ENCODE peak calls at places on chromosomes 2 and 18, in seven cellular contexts. One of them, this sample, is unnamed.

GRCh38 chr2:145750074-145750473 is 1230.2 kb upstream of the ZEB2 start:
- DNase-seq in RWPE1: no peak
- DNase-seq in IMR-90: no peak
- DNase-seq in cardiac muscle cell: no peak
- DNase-seq in psoas muscle: no peak
- DNase-seq in hepatocyte: no peak
- DNase-seq in substantia nigra: no peak
- DNase-seq in this sample: no peak

GRCh38 chr2:11161747-11162146 is 6.5 kb downstream of the SLC66A3 start:
- DNase-seq in RWPE1: no peak
- DNase-seq in IMR-90: no peak
- DNase-seq in cardiac muscle cell: no peak
- DNase-seq in psoas muscle: no peak
- DNase-seq in hepatocyte: no peak
- DNase-seq in substantia nigra: no peak
- DNase-seq in this sample: no peak

GRCh38 chr18:44680271-44681038 is at the start of gene SETBP1:
- DNase-seq in RWPE1: peak; percentile 52
- DNase-seq in IMR-90: peak; percentile 2
- DNase-seq in cardiac muscle cell: peak; percentile 72
- DNase-seq in psoas muscle: peak; percentile 79
- DNase-seq in hepatocyte: peak; percentile 84
- DNase-seq in substantia nigra: peak; percentile 11
- DNase-seq in this sample: peak; percentile 88

GRCh38 chr2:71069376-71069775 is 928 bp downstream of the NAGK start:
- DNase-seq in RWPE1: no peak
- DNase-seq in IMR-90: peak; percentile 56
- DNase-seq in cardiac muscle cell: no peak
- DNase-seq in psoas muscle: no peak
- DNase-seq in hepatocyte: no peak
- DNase-seq in substantia nigra: no peak
- DNase-seq in this sample: no peak

GRCh38 chr18:74496508-74497307 is 545 bp downstream of the CNDP2 start:
- DNase-seq in RWPE1: peak; percentile 58
- DNase-seq in IMR-90: peak; percentile 42
- DNase-seq in cardiac muscle cell: peak; percentile 73
- DNase-seq in psoas muscle: peak; percentile 70
- DNase-seq in hepatocyte: peak; percentile 88
- DNase-seq in substantia nigra: no peak
- DNase-seq in this sample: no peak

GRCh38 chr2:86646329-86646728 is 22.7 kb upstream of the RNF103 start:
- DNase-seq in RWPE1: no peak
- DNase-seq in IMR-90: no peak
- DNase-seq in cardiac muscle cell: no peak
- DNase-seq in psoas muscle: no peak
- DNase-seq in hepatocyte: no peak
- DNase-seq in substantia nigra: no peak
- DNase-seq in this sample: no peak

GRCh38 chr2:86566158-86566827 is 3.0 kb upstream of the CHMP3 start:
- DNase-seq in RWPE1: no peak
- DNase-seq in IMR-90: peak; percentile 15
- DNase-seq in cardiac muscle cell: peak; percentile 24
- DNase-seq in psoas muscle: no peak
- DNase-seq in hepatocyte: no peak
- DNase-seq in substantia nigra: no peak
- DNase-seq in this sample: no peak

GRCh38 chr18:74963820-74964446 is 245.0 kb downstream of the PTGR3 start:
- DNase-seq in RWPE1: peak; percentile 2
- DNase-seq in IMR-90: peak; percentile 56
- DNase-seq in cardiac muscle cell: peak; percentile 80
- DNase-seq in psoas muscle: no peak
- DNase-seq in hepatocyte: peak; percentile 43
- DNase-seq in substantia nigra: no peak
- DNase-seq in this sample: no peak

GRCh38 chr2:217932661-217933325 is 70.0 kb downstream of the TNS1 start:
- DNase-seq in RWPE1: no peak
- DNase-seq in IMR-90: no peak
- DNase-seq in cardiac muscle cell: no peak
- DNase-seq in psoas muscle: peak; percentile 33
- DNase-seq in hepatocyte: no peak
- DNase-seq in substantia nigra: no peak
- DNase-seq in this sample: no peak

GRCh38 chr2:16638941-16639340 is 26.7 kb downstream of the CYRIA start:
- DNase-seq in RWPE1: no peak
- DNase-seq in IMR-90: no peak
- DNase-seq in cardiac muscle cell: no peak
- DNase-seq in psoas muscle: no peak
- DNase-seq in hepatocyte: no peak
- DNase-seq in substantia nigra: no peak
- DNase-seq in this sample: no peak

GRCh38 chr2:120336749-120337148 is 9.2 kb upstream of the INHBB start:
- DNase-seq in RWPE1: no peak
- DNase-seq in IMR-90: no peak
- DNase-seq in cardiac muscle cell: no peak
- DNase-seq in psoas muscle: no peak
- DNase-seq in hepatocyte: no peak
- DNase-seq in substantia nigra: no peak
- DNase-seq in this sample: no peak

GRCh38 chr2:64003239-64003638 is 16.0 kb downstream of the VPS54 start:
- DNase-seq in RWPE1: no peak
- DNase-seq in IMR-90: no peak
- DNase-seq in cardiac muscle cell: no peak
- DNase-seq in psoas muscle: no peak
- DNase-seq in hepatocyte: no peak
- DNase-seq in substantia nigra: no peak
- DNase-seq in this sample: no peak

GRCh38 chr18:3340015-3340681 is 78.2 kb downstream of the MYL12B start:
- DNase-seq in RWPE1: no peak
- DNase-seq in IMR-90: peak; percentile 56
- DNase-seq in cardiac muscle cell: no peak
- DNase-seq in psoas muscle: no peak
- DNase-seq in hepatocyte: no peak
- DNase-seq in substantia nigra: no peak
- DNase-seq in this sample: no peak

GRCh38 chr18:13356032-13356431 is 137.5 kb downstream of the LDLRAD4 start:
- DNase-seq in RWPE1: no peak
- DNase-seq in IMR-90: no peak
- DNase-seq in cardiac muscle cell: no peak
- DNase-seq in psoas muscle: no peak
- DNase-seq in hepatocyte: no peak
- DNase-seq in substantia nigra: no peak
- DNase-seq in this sample: no peak

GRCh38 chr2:19371996-19372582 is 13.7 kb upstream of the OSR1 start:
- DNase-seq in RWPE1: no peak
- DNase-seq in IMR-90: no peak
- DNase-seq in cardiac muscle cell: no peak
- DNase-seq in psoas muscle: no peak
- DNase-seq in hepatocyte: no peak
- DNase-seq in substantia nigra: no peak
- DNase-seq in this sample: no peak

GRCh38 chr18:48868468-48869466 is 82.0 kb downstream of the SMAD7 start:
- DNase-seq in RWPE1: no peak
- DNase-seq in IMR-90: peak; percentile 34
- DNase-seq in cardiac muscle cell: no peak
- DNase-seq in psoas muscle: no peak
- DNase-seq in hepatocyte: peak; percentile 81
- DNase-seq in substantia nigra: no peak
- DNase-seq in this sample: no peak

GRCh38 chr2:235658371-235659174 is 164.7 kb downstream of the AGAP1 start:
- DNase-seq in RWPE1: no peak
- DNase-seq in IMR-90: no peak
- DNase-seq in cardiac muscle cell: no peak
- DNase-seq in psoas muscle: no peak
- DNase-seq in hepatocyte: no peak
- DNase-seq in substantia nigra: no peak
- DNase-seq in this sample: no peak

DNA sequence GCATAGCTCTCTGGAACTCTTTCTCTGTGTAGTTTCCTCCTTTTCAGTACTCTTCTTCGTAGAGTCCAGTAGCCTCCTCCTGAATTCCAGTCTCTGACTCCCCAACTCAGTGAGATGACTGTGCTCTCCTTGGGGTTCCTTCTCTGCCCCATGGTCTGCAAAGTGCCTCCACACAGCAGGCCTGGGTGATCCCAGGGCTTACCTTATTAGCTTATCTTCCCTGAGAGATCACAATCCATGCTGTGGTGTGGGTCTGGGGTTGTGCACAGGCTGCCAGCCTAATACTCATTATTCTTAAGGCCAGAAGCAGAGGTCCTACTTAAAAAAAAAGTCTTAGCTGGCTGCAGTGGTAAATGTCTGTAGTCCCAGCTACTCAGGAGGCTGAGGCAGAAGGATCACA is 4.6 kb upstream of the GPR39 start:
- DNase-seq in RWPE1: no peak
- DNase-seq in IMR-90: no peak
- DNase-seq in cardiac muscle cell: no peak
- DNase-seq in psoas muscle: no peak
- DNase-seq in hepatocyte: no peak
- DNase-seq in substantia nigra: no peak
- DNase-seq in this sample: no peak
- H3K27ac ChIP-seq in RWPE1: no peak overlapping the region
- H3K27ac ChIP-seq in IMR-90: no peak overlapping the region
- H3K27ac ChIP-seq in cardiac muscle cell: no peak overlapping the region
- H3K27ac ChIP-seq in psoas muscle: no peak overlapping the region
- H3K27ac ChIP-seq in hepatocyte: no peak overlapping the region
- H3K27ac ChIP-seq in substantia nigra: no peak overlapping the region
- H3K27ac ChIP-seq in this sample: no peak overlapping the region

DNA sequence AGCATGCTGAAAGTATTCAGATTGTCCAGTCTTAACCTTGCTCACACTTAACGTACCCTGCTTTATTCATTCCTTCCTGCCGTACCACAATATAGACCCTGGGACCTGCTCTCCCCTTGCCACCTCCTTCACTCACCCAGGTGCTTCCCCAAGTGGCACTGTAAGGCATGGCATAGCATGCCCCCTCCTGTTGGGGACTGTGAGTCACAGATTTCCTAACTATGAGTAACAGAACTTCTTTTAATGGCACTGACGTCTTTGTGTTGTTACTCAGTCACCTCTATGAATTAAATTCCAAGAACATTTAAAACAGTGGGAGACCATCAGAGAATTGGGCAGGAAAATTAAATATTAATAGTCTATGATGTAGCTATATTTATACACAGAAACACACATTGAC is 117.2 kb downstream of the CTNNA2 start:
- DNase-seq in RWPE1: peak; percentile 3
- DNase-seq in IMR-90: no peak
- DNase-seq in cardiac muscle cell: no peak
- DNase-seq in psoas muscle: no peak
- DNase-seq in hepatocyte: peak; percentile 14
- DNase-seq in substantia nigra: no peak
- DNase-seq in this sample: no peak
- H3K27ac ChIP-seq in RWPE1: no peak overlapping the region
- H3K27ac ChIP-seq in IMR-90: no peak overlapping the region
- H3K27ac ChIP-seq in cardiac muscle cell: no peak overlapping the region
- H3K27ac ChIP-seq in psoas muscle: no peak overlapping the region
- H3K27ac ChIP-seq in hepatocyte: peak overlapping the region; percentile 58
- H3K27ac ChIP-seq in substantia nigra: no peak overlapping the region
- H3K27ac ChIP-seq in this sample: no peak overlapping the region

GRCh38 chr2:42190191-42190590 is 21.0 kb downstream of the EML4 start:
- DNase-seq in RWPE1: no peak
- DNase-seq in IMR-90: no peak
- DNase-seq in cardiac muscle cell: no peak
- DNase-seq in psoas muscle: no peak
- DNase-seq in hepatocyte: no peak
- DNase-seq in substantia nigra: no peak
- DNase-seq in this sample: no peak

GRCh38 chr2:42186945-42187632 is 17.9 kb downstream of the EML4 start:
- DNase-seq in RWPE1: no peak
- DNase-seq in IMR-90: no peak
- DNase-seq in cardiac muscle cell: no peak
- DNase-seq in psoas muscle: no peak
- DNase-seq in hepatocyte: no peak
- DNase-seq in substantia nigra: no peak
- DNase-seq in this sample: no peak

GRCh38 chr2:42189235-42189566 is 20.0 kb downstream of the EML4 start:
- DNase-seq in RWPE1: no peak
- DNase-seq in IMR-90: no peak
- DNase-seq in cardiac muscle cell: no peak
- DNase-seq in psoas muscle: no peak
- DNase-seq in hepatocyte: no peak
- DNase-seq in substantia nigra: no peak
- DNase-seq in this sample: no peak

GRCh38 chr2:42186378-42186777 is 17.2 kb downstream of the EML4 start:
- DNase-seq in RWPE1: no peak
- DNase-seq in IMR-90: no peak
- DNase-seq in cardiac muscle cell: no peak
- DNase-seq in psoas muscle: no peak
- DNase-seq in hepatocyte: no peak
- DNase-seq in substantia nigra: no peak
- DNase-seq in this sample: no peak

DNA sequence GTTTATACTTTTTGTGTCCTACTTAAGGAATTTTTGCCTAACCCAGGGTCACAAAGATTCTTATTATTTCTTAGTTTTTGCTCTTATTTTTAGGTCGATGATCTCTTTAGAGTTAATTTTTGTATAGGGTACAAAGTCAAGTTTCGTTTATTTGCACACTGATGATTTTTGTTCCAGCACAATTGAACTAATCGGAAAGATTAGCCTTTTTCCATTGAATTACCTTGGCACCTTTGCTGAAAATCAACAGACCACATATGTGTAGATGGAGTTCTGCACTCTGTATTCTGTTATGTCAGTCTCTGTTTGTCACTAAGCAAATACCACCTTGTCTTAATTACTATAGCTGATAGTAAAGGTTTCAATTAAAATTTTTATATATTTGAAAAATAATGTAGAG is 18.7 kb downstream of the EML4 start:
- DNase-seq in RWPE1: no peak
- DNase-seq in IMR-90: no peak
- DNase-seq in cardiac muscle cell: no peak
- DNase-seq in psoas muscle: no peak
- DNase-seq in hepatocyte: no peak
- DNase-seq in substantia nigra: no peak
- DNase-seq in this sample: no peak
- H3K27ac ChIP-seq in RWPE1: no peak overlapping the region
- H3K27ac ChIP-seq in IMR-90: no peak overlapping the region
- H3K27ac ChIP-seq in cardiac muscle cell: no peak overlapping the region
- H3K27ac ChIP-seq in psoas muscle: no peak overlapping the region
- H3K27ac ChIP-seq in hepatocyte: no peak overlapping the region
- H3K27ac ChIP-seq in substantia nigra: no peak overlapping the region
- H3K27ac ChIP-seq in this sample: no peak overlapping the region

DNA sequence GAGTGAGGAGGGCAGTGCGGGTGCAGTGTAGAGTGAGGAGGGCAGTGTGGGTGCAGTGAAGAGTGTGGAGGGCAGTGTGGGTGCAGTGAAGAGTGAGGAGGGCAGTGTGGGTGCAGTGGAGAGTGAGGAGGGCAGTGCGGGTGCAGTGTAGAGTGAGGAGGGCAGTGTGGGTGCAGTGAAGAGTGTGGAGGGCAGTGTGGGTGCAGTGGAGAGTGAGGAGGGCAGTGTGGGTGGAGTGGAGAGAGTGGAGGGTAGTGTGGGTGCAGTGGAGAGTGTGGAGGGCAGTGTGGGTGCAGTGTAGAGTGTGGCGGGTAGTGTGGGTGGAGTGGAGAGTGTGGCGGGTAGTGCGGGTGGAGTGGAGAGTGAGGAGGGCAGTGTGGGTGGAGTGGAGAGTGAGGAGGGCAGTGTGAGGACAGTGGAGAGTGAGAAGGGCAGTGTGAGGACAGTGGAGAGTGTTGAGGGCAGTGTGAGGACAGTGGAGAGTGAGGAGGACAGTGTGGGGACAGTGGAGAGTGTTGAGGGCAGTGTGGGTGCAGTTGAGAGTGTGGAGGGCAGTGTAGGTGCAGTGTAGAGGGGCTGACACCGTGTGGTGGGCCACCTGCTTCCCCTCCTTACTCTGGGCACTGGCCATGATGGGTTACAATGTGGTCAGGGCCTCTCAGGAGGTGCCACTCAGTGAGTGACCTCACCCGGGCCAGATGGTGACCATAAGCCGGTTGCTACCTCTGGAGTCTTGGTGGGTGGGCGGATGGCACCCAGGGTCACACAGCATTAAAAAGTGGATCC is 28.5 kb downstream of the INPP4A start:
- DNase-seq in RWPE1: no peak
- DNase-seq in IMR-90: no peak
- DNase-seq in cardiac muscle cell: no peak
- DNase-seq in psoas muscle: no peak
- DNase-seq in hepatocyte: no peak
- DNase-seq in substantia nigra: no peak
- DNase-seq in this sample: no peak
- H3K27ac ChIP-seq in RWPE1: no peak overlapping the region
- H3K27ac ChIP-seq in IMR-90: no peak overlapping the region
- H3K27ac ChIP-seq in cardiac muscle cell: no peak overlapping the region
- H3K27ac ChIP-seq in psoas muscle: no peak overlapping the region
- H3K27ac ChIP-seq in hepatocyte: no peak overlapping the region
- H3K27ac ChIP-seq in substantia nigra: no peak overlapping the region
- H3K27ac ChIP-seq in this sample: no peak overlapping the region

This sample was measured in coronary artery.